ENCODE peak calls at places on chromosome 15, in four cellular contexts. S, V, L and J are unnamed samples.
A peak's percentile ranks its signal among the peaks of the same experiment; 100 is the strongest.

GRCh38 chr15:75928680-75929608 is 25.3 kb downstream of the FBXO22 start:
- DNase-seq in S (peak; percentile 20), V (no peak), L (peak; percentile 37), J (peak; percentile 75)

GRCh38 chr15:62739507-62739906 is 303.0 kb upstream of the TPM1 start:
- DNase-seq in S (no peak), V (no peak), L (no peak), J (peak; percentile 28)

GRCh38 chr15:88023956-88024355 is 232.6 kb downstream of the NTRK3 start:
- DNase-seq in S (no peak), V (no peak), L (no peak), J (no peak)

GRCh38 chr15:64032327-64032726 is 14.0 kb downstream of the DAPK2 start:
- DNase-seq in S (no peak), V (no peak), L (no peak), J (no peak)

GRCh38 chr15:56028430-56028829 is 35.0 kb upstream of the NEDD4 start:
- DNase-seq in S (no peak), V (no peak), L (no peak), J (no peak)

GRCh38 chr15:76206325-76206976 is 104.8 kb downstream of the ETFA start:
- DNase-seq in S (no peak), V (no peak), L (no peak), J (peak; percentile 40)

GRCh38 chr15:65801229-65801813 is 9.2 kb upstream of the DENND4A start:
- DNase-seq in S (peak; percentile 43), V (no peak), L (no peak), J (no peak)

GRCh38 chr15:59746777-59747176 is 57.7 kb upstream of the BNIP2 start:
- DNase-seq in S (no peak), V (no peak), L (no peak), J (no peak)

GRCh38 chr15:80217327-80217900 is 34.6 kb downstream of the CTXND1 start:
- DNase-seq in S (no peak), V (no peak), L (no peak), J (no peak)

GRCh38 chr15:69044899-69045298 is 30.4 kb downstream of the NOX5 start:
- DNase-seq in S (no peak), V (no peak), L (no peak), J (peak; percentile 74)

GRCh38 chr15:61996056-61996635 is 64.1 kb downstream of the VPS13C start:
- DNase-seq in S (no peak), V (no peak), L (no peak), J (no peak)

GRCh38 chr15:31013863-31014607 is 22.6 kb upstream of the MTMR10 start:
- DNase-seq in S (peak; percentile 52), V (peak; percentile 65), L (no peak), J (no peak)

GRCh38 chr15:51861557-51862350 is 32.3 kb downstream of the TMOD3 start:
- DNase-seq in S (no peak), V (no peak), L (no peak), J (no peak)

GRCh38 chr15:51212239-51212638 is 117.5 kb upstream of the TNFAIP8L3 start:
- DNase-seq in S (no peak), V (no peak), L (no peak), J (no peak)

GRCh38 chr15:68784206-68784605 is 36.5 kb downstream of the ANP32A start:
- DNase-seq in S (no peak), V (no peak), L (no peak), J (no peak)

GRCh38 chr15:37984368-37984767 is 49.9 kb downstream of the TMCO5A start:
- DNase-seq in S (no peak), V (no peak), L (no peak), J (no peak)

GRCh38 chr15:93180128-93180527 is 91.1 kb upstream of the RGMA start:
- DNase-seq in S (no peak), V (no peak), L (no peak), J (no peak)

GRCh38 chr15:92840149-92840548 is 60.0 kb upstream of the CHD2 start:
- DNase-seq in S (no peak), V (no peak), L (no peak), J (no peak)

GRCh38 chr15:95604634-95605036 is 725.9 kb upstream of the NR2F2 start:
- DNase-seq in S (no peak), V (no peak), L (no peak), J (peak; percentile 22)

GRCh38 chr15:90307661-90308060 is 42.2 kb downstream of the NGRN start:
- DNase-seq in S (no peak), V (no peak), L (no peak), J (no peak)

GRCh38 chr15:55552926-55553325 is 35.2 kb downstream of the PYGO1 start:
- DNase-seq in S (peak; percentile 15), V (no peak), L (no peak), J (no peak)

GRCh38 chr15:101441706-101442105 is 47.8 kb downstream of the PCSK6 start:
- DNase-seq in S (no peak), V (no peak), L (no peak), J (no peak)

DNA sequence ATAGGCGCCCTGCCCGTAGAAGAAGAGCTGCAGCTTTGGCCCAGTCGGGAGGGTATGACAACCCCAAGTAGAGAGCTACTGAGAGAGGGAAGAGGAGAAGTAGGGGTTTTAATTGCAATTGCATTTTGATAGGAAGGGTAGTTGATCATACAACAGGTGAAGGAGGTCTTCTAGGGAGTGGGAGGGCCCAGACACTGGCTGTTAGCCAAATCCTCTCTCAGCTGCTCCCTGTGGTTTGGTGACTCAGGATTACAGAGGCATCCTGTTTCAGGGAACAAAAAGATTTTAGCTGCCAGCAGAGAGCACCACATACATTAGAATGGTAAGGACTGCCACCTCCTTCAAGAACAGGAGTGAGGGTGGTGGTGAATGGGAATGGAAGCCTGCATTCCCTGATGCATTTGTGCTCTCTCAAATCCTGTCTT is 408.9 kb upstream of the THBS1 start:
- DNase-seq in S (peak; percentile 85), V (peak; percentile 19), L (peak; percentile 76), J (peak; percentile 93)
- TF ChIP-seq POLR2AphosphoS2 in S (no peak), V (no peak), L (no peak), J (no peak)

GRCh38 chr15:83893308-83893707 is 239.4 kb downstream of the ADAMTSL3 start:
- DNase-seq in S (no peak), V (no peak), L (no peak), J (no peak)

GRCh38 chr15:83898295-83898694 is 244.4 kb downstream of the ADAMTSL3 start:
- DNase-seq in S (no peak), V (no peak), L (no peak), J (no peak)

GRCh38 chr15:83892498-83892897 is 238.6 kb downstream of the ADAMTSL3 start:
- DNase-seq in S (no peak), V (no peak), L (no peak), J (no peak)

GRCh38 chr15:83899670-83900069 is 245.7 kb downstream of the ADAMTSL3 start:
- DNase-seq in S (no peak), V (no peak), L (no peak), J (no peak)

DNA sequence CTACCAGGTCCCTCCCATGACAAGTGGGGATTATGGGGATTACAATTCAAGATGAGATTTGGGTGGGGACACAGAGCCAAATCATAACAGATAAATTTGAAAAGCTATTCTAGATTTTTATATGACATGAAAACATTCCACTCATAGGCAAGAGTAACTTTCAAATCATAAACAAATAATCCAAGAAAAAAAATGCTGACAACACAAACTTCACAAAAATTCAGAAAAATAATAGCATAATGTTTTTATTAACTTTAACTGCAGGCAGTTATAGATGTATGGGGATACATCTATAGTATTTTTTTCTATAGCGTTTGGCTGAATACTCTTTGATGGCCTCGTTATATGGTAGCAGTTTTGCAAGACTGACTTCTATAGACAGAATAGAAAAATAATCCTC is 243.1 kb downstream of the ADAMTSL3 start:
- DNase-seq in S (no peak), V (no peak), L (no peak), J (no peak)
- TF ChIP-seq POLR2AphosphoS2 in S (no peak), V (no peak), L (no peak), J (no peak)

GRCh38 chr15:74889882-74890768 is at the start of gene MPI:
- DNase-seq in S (peak; percentile 75), V (no peak), L (peak; percentile 93), J (peak; percentile 100)
- TF ChIP-seq POLR2AphosphoS2 in S (peak; percentile 46), V (peak; percentile 57), L (peak; percentile 56), J (no peak)

GRCh38 chr15:45588199-45588910 is 1.2 kb downstream of the BLOC1S6 start:
- DNase-seq in S (peak; percentile 16), V (no peak), L (no peak), J (no peak)
- TF ChIP-seq POLR2AphosphoS2 in S (no peak), V (no peak), L (no peak), J (no peak)

DNA sequence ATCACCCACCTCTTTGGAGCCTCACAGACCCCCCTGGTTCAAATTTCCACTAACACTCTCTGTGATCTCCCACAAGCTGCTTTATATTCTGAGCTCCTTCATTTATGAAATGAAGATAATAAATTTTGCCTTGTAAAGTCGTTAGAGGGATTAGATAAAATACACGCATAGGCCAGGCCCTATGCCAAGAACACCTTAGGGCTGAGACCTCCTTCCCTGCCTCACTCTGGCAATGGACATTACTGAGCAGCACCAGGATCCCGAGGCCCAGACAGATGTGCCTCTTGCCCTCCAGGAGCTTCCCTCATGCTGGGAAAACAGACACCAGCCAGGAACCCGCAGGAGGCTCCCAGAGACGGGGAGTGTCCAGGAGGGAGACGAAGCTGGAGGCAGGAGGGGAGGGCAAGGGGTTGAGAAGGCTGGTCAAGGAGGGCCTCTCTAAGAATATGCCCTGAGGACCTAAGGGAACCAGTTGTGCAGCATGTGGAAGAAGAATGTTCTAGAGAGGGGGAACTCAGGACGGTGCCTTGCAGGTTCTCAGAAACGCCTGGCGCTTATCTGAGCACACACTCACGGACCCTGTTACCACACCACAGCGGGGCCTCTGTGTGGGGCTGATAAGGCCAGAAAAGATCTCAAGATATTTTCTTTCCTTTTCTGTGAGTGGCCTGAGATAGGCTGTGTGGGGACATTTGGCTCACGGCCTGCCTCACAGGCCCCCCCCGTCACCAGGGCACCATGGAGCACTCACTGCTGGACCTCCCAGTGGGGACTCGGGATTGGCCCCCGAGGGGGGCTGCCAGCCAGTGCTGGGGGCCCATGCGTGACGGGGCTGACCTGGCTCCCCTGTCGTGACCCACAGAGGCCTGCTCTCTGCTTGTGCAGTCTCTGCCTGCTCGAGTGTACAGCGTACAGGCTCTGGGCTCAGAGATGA is 21.9 kb upstream of the CYP11A1 start:
- DNase-seq in S (no peak), V (no peak), L (peak; percentile 91), J (no peak)
- TF ChIP-seq POLR2AphosphoS2 in S (no peak), V (no peak), L (no peak), J (no peak)

DNA sequence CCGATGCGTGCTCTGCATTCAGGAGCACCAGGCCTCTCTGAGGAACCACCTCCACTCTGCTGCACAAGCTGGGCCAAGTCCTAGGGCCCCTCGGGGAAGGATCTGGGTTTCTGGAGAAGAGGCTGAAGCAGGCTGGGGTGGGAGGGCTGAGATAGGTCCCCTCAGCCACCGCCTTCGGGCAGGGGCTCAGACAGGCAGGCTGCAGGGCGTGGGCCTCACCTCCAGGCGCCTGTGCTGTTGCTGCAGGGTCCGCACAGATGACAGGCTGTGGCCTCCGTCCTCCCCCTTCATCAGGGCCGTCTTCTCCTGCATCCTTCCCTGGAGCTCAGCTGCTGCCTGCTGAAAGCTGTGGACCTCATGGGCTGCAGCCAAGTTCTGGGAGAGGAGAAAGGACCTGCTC is 15.2 kb downstream of the PLA2G4B start:
- DNase-seq in S (no peak), V (no peak), L (no peak), J (no peak)
- TF ChIP-seq POLR2AphosphoS2 in S (no peak), V (no peak), L (no peak), J (no peak)